ENCODE peak calls at places on chromosomes 12 and 14, in eight cellular contexts. One of them, this sample, is unnamed.

GRCh38 chr14:39368261-39368959 is 63.8 kb downstream of the FBXO33 start:
- DNase-seq in Panc1: no peak
- DNase-seq in HFFc6: peak
- DNase-seq in mesothelial cell of epicardium: peak
- DNase-seq in WTC11: peak
- DNase-seq in GM06990: no peak
- DNase-seq in epithelial cell of proximal tubule: no peak
- DNase-seq in K562: peak
- DNase-seq in this sample: peak

GRCh38 chr12:4720637-4720995 is 416 bp downstream of the GALNT8 start:
- DNase-seq in Panc1: no peak
- DNase-seq in HFFc6: no peak
- DNase-seq in mesothelial cell of epicardium: no peak
- DNase-seq in WTC11: no peak
- DNase-seq in GM06990: no peak
- DNase-seq in epithelial cell of proximal tubule: no peak
- DNase-seq in K562: no peak
- DNase-seq in this sample: no peak

GRCh38 chr12:124909831-124910560 is 4.5 kb downstream of the UBC start:
- DNase-seq in Panc1: no peak
- DNase-seq in HFFc6: peak
- DNase-seq in mesothelial cell of epicardium: no peak
- DNase-seq in WTC11: no peak
- DNase-seq in GM06990: no peak
- DNase-seq in epithelial cell of proximal tubule: peak
- DNase-seq in K562: no peak
- DNase-seq in this sample: no peak

GRCh38 chr14:60968671-60969070 is 12.2 kb downstream of the TRMT5 start:
- DNase-seq in Panc1: no peak
- DNase-seq in HFFc6: no peak
- DNase-seq in mesothelial cell of epicardium: no peak
- DNase-seq in WTC11: no peak
- DNase-seq in GM06990: no peak
- DNase-seq in epithelial cell of proximal tubule: no peak
- DNase-seq in K562: no peak
- DNase-seq in this sample: no peak

GRCh38 chr12:64752833-64753238 is 6.4 kb downstream of the GNS start:
- DNase-seq in Panc1: no peak
- DNase-seq in HFFc6: no peak
- DNase-seq in mesothelial cell of epicardium: no peak
- DNase-seq in WTC11: no peak
- DNase-seq in GM06990: no peak
- DNase-seq in epithelial cell of proximal tubule: no peak
- DNase-seq in K562: no peak
- DNase-seq in this sample: no peak

GRCh38 chr14:23028800-23029199 is 5.9 kb downstream of the PSMB5 start:
- DNase-seq in Panc1: no peak
- DNase-seq in HFFc6: no peak
- DNase-seq in mesothelial cell of epicardium: no peak
- DNase-seq in WTC11: no peak
- DNase-seq in GM06990: no peak
- DNase-seq in epithelial cell of proximal tubule: no peak
- DNase-seq in K562: no peak
- DNase-seq in this sample: no peak

GRCh38 chr12:851343-851742 is 98.2 kb downstream of the RAD52 start:
- DNase-seq in Panc1: no peak
- DNase-seq in HFFc6: no peak
- DNase-seq in mesothelial cell of epicardium: no peak
- DNase-seq in WTC11: no peak
- DNase-seq in GM06990: no peak
- DNase-seq in epithelial cell of proximal tubule: no peak
- DNase-seq in K562: no peak
- DNase-seq in this sample: no peak

GRCh38 chr12:93645702-93646101 is 31.5 kb upstream of the CRADD start:
- DNase-seq in Panc1: no peak
- DNase-seq in HFFc6: peak
- DNase-seq in mesothelial cell of epicardium: no peak
- DNase-seq in WTC11: no peak
- DNase-seq in GM06990: no peak
- DNase-seq in epithelial cell of proximal tubule: no peak
- DNase-seq in K562: no peak
- DNase-seq in this sample: no peak

GRCh38 chr12:124456652-124457152 is 110.7 kb downstream of the NCOR2 start:
- DNase-seq in Panc1: no peak
- DNase-seq in HFFc6: no peak
- DNase-seq in mesothelial cell of epicardium: no peak
- DNase-seq in WTC11: no peak
- DNase-seq in GM06990: peak
- DNase-seq in epithelial cell of proximal tubule: no peak
- DNase-seq in K562: no peak
- DNase-seq in this sample: peak

GRCh38 chr14:75982724-75983358 is 1.0 kb upstream of the TGFB3 start:
- DNase-seq in Panc1: no peak
- DNase-seq in HFFc6: peak
- DNase-seq in mesothelial cell of epicardium: no peak
- DNase-seq in WTC11: no peak
- DNase-seq in GM06990: peak
- DNase-seq in epithelial cell of proximal tubule: no peak
- DNase-seq in K562: no peak
- DNase-seq in this sample: no peak

GRCh38 chr12:2092890-2093289 is 40.1 kb downstream of the CACNA1C start:
- DNase-seq in Panc1: no peak
- DNase-seq in HFFc6: peak
- DNase-seq in mesothelial cell of epicardium: no peak
- DNase-seq in WTC11: no peak
- DNase-seq in GM06990: no peak
- DNase-seq in epithelial cell of proximal tubule: no peak
- DNase-seq in K562: no peak
- DNase-seq in this sample: no peak

GRCh38 chr12:83183132-83183531 is 496.4 kb downstream of the TMTC2 start:
- DNase-seq in Panc1: no peak
- DNase-seq in HFFc6: no peak
- DNase-seq in mesothelial cell of epicardium: no peak
- DNase-seq in WTC11: no peak
- DNase-seq in GM06990: no peak
- DNase-seq in epithelial cell of proximal tubule: no peak
- DNase-seq in K562: no peak
- DNase-seq in this sample: no peak

GRCh38 chr14:23364604-23365352 is at the start of gene EFS:
- DNase-seq in Panc1: no peak
- DNase-seq in HFFc6: no peak
- DNase-seq in mesothelial cell of epicardium: no peak
- DNase-seq in WTC11: peak
- DNase-seq in GM06990: no peak
- DNase-seq in epithelial cell of proximal tubule: no peak
- DNase-seq in K562: no peak
- DNase-seq in this sample: no peak

GRCh38 chr14:50121506-50121905 is 5.1 kb upstream of the VCPKMT start:
- DNase-seq in Panc1: no peak
- DNase-seq in HFFc6: no peak
- DNase-seq in mesothelial cell of epicardium: no peak
- DNase-seq in WTC11: no peak
- DNase-seq in GM06990: no peak
- DNase-seq in epithelial cell of proximal tubule: no peak
- DNase-seq in K562: no peak
- DNase-seq in this sample: no peak

GRCh38 chr14:50122291-50122690 is 5.9 kb upstream of the VCPKMT start:
- DNase-seq in Panc1: no peak
- DNase-seq in HFFc6: no peak
- DNase-seq in mesothelial cell of epicardium: no peak
- DNase-seq in WTC11: no peak
- DNase-seq in GM06990: no peak
- DNase-seq in epithelial cell of proximal tubule: peak
- DNase-seq in K562: no peak
- DNase-seq in this sample: no peak

GRCh38 chr14:50117456-50117855 is 1.1 kb upstream of the VCPKMT start:
- DNase-seq in Panc1: no peak
- DNase-seq in HFFc6: no peak
- DNase-seq in mesothelial cell of epicardium: no peak
- DNase-seq in WTC11: no peak
- DNase-seq in GM06990: no peak
- DNase-seq in epithelial cell of proximal tubule: no peak
- DNase-seq in K562: no peak
- DNase-seq in this sample: no peak

GRCh38 chr14:50127802-50128201 is 11.4 kb upstream of the VCPKMT start:
- DNase-seq in Panc1: no peak
- DNase-seq in HFFc6: no peak
- DNase-seq in mesothelial cell of epicardium: no peak
- DNase-seq in WTC11: no peak
- DNase-seq in GM06990: no peak
- DNase-seq in epithelial cell of proximal tubule: no peak
- DNase-seq in K562: no peak
- DNase-seq in this sample: no peak

DNA sequence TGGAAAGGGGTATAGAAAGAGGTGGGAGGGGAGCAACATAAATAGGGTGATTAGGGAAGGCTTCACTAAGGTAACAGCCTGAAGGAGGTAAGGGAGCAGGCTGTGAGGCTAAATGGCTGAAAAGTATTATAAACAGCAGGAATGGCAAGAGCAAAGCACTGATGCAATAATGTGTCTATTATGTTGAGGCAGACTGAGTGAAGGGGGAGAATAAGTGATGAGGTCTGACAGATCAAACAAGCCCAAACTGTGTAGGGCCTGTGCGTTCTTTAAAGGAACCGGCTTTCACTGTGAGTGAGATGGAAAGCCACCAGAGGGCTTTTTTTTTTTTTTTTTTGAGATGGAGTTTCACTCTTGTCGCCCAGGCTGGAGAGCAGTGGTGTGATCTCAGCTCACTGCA is 6.7 kb upstream of the VCPKMT start:
- DNase-seq in Panc1: no peak
- DNase-seq in HFFc6: no peak
- DNase-seq in mesothelial cell of epicardium: no peak
- DNase-seq in WTC11: no peak
- DNase-seq in GM06990: no peak
- DNase-seq in epithelial cell of proximal tubule: no peak
- DNase-seq in K562: no peak
- DNase-seq in this sample: no peak
- TF ChIP-seq CTCF in Panc1: no peak
- TF ChIP-seq CTCF in HFFc6: no peak
- TF ChIP-seq CTCF in mesothelial cell of epicardium: no peak
- TF ChIP-seq CTCF in WTC11: no peak
- TF ChIP-seq CTCF in GM06990: no peak
- TF ChIP-seq CTCF in epithelial cell of proximal tubule: no peak
- TF ChIP-seq CTCF in K562: no peak
- TF ChIP-seq CTCF in this sample: no peak

DNA sequence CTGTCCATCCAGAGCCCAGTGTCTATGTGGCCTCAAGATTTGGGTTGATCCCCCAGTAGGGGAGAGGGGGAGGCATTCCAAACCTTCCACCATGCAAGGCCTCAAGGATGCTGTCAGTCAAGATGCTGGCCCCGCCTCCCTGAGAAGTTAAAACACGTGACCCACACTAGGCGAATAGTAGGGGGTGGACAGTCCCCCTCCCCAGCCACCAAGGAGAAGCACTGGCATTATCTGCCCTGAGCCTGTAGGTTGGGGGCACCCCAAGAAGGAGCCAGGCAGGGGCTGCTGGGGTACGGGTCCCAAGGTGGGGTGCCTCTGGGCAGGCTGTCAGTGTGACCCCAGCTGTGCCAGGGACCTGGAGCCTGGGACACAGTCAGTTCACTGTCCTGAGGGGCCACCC is 2.3 kb downstream of the SLC25A29 start:
- DNase-seq in Panc1: no peak
- DNase-seq in HFFc6: no peak
- DNase-seq in mesothelial cell of epicardium: no peak
- DNase-seq in WTC11: peak
- DNase-seq in GM06990: no peak
- DNase-seq in epithelial cell of proximal tubule: no peak
- DNase-seq in K562: no peak
- DNase-seq in this sample: no peak
- TF ChIP-seq CTCF in Panc1: no peak
- TF ChIP-seq CTCF in HFFc6: no peak
- TF ChIP-seq CTCF in mesothelial cell of epicardium: no peak
- TF ChIP-seq CTCF in WTC11: no peak
- TF ChIP-seq CTCF in GM06990: no peak
- TF ChIP-seq CTCF in epithelial cell of proximal tubule: no peak
- TF ChIP-seq CTCF in K562: no peak
- TF ChIP-seq CTCF in this sample: no peak

GRCh38 chr14:104223101-104223809 is 84.9 kb downstream of the KIF26A start:
- DNase-seq in Panc1: no peak
- DNase-seq in HFFc6: no peak
- DNase-seq in mesothelial cell of epicardium: no peak
- DNase-seq in WTC11: peak
- DNase-seq in GM06990: no peak
- DNase-seq in epithelial cell of proximal tubule: no peak
- DNase-seq in K562: peak
- DNase-seq in this sample: no peak

GRCh38 chr14:104222396-104223036 is 84.1 kb downstream of the KIF26A start:
- DNase-seq in Panc1: no peak
- DNase-seq in HFFc6: no peak
- DNase-seq in mesothelial cell of epicardium: no peak
- DNase-seq in WTC11: peak
- DNase-seq in GM06990: no peak
- DNase-seq in epithelial cell of proximal tubule: no peak
- DNase-seq in K562: no peak
- DNase-seq in this sample: no peak

GRCh38 chr14:104223810-104224515 is 85.6 kb downstream of the KIF26A start:
- DNase-seq in Panc1: no peak
- DNase-seq in HFFc6: no peak
- DNase-seq in mesothelial cell of epicardium: no peak
- DNase-seq in WTC11: no peak
- DNase-seq in GM06990: no peak
- DNase-seq in epithelial cell of proximal tubule: no peak
- DNase-seq in K562: no peak
- DNase-seq in this sample: no peak

GRCh38 chr14:104226421-104227385 is 88.3 kb downstream of the KIF26A start:
- DNase-seq in Panc1: no peak
- DNase-seq in HFFc6: no peak
- DNase-seq in mesothelial cell of epicardium: no peak
- DNase-seq in WTC11: peak
- DNase-seq in GM06990: no peak
- DNase-seq in epithelial cell of proximal tubule: no peak
- DNase-seq in K562: no peak
- DNase-seq in this sample: no peak

GRCh38 chr14:104224516-104225281 is 86.3 kb downstream of the KIF26A start:
- DNase-seq in Panc1: no peak
- DNase-seq in HFFc6: no peak
- DNase-seq in mesothelial cell of epicardium: no peak
- DNase-seq in WTC11: peak
- DNase-seq in GM06990: no peak
- DNase-seq in epithelial cell of proximal tubule: no peak
- DNase-seq in K562: peak
- DNase-seq in this sample: peak
- TF ChIP-seq CTCF in Panc1: peak
- TF ChIP-seq CTCF in HFFc6: peak
- TF ChIP-seq CTCF in mesothelial cell of epicardium: peak
- TF ChIP-seq CTCF in WTC11: peak
- TF ChIP-seq CTCF in GM06990: peak
- TF ChIP-seq CTCF in epithelial cell of proximal tubule: peak
- TF ChIP-seq CTCF in K562: peak
- TF ChIP-seq CTCF in this sample: peak

DNA sequence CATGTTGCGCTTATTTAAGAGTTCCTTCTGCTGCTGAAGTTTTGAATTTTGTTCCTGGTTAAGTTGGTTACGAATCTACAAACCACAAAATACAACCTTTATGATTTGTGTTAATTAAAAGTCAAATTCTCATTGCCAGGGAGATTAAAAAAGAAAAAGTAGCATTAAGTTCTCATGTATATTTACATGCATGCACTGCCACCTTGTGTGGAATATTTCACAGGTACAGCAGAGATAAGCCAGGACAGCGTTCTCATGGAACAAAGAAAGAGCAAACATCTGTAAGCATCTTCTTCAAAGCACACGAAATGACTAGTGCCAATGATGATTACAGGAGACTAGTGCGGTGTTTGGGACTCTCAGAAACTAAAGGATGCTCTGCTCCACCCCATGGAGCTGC is 34.2 kb downstream of the ZFYVE21 start:
- DNase-seq in Panc1: no peak
- DNase-seq in HFFc6: no peak
- DNase-seq in mesothelial cell of epicardium: no peak
- DNase-seq in WTC11: no peak
- DNase-seq in GM06990: no peak
- DNase-seq in epithelial cell of proximal tubule: no peak
- DNase-seq in K562: no peak
- DNase-seq in this sample: no peak
- TF ChIP-seq CTCF in Panc1: no peak
- TF ChIP-seq CTCF in HFFc6: no peak
- TF ChIP-seq CTCF in mesothelial cell of epicardium: no peak
- TF ChIP-seq CTCF in WTC11: no peak
- TF ChIP-seq CTCF in GM06990: no peak
- TF ChIP-seq CTCF in epithelial cell of proximal tubule: no peak
- TF ChIP-seq CTCF in K562: peak
- TF ChIP-seq CTCF in this sample: no peak